ENCODE peak calls at places on chromosomes 3 and 15, in seven cellular contexts. Y is endothelial cell, Z is HFFc6, K is neural crest cell, F is iPS DF 19.7, W is mesothelial cell of epicardium, U is NCI-H1048. H is an unnamed sample.

GRCh38 chr3:35524851-35525250 is 114.5 kb upstream of the ARPP21 start:
- DNase-seq in F (no peak), K (no peak), Y (no peak), Z (no peak), U (no peak), W (no peak), H (no peak)

GRCh38 chr3:10337323-10338163 is 16.6 kb upstream of the SEC13 start:
- DNase-seq in K (no peak), F (no peak), Z (no peak), U (no peak), W (no peak), Y (no peak), H (no peak)

GRCh38 chr15:48394172-48394571 is 62.9 kb downstream of the DUT start:
- DNase-seq in Z (no peak), Y (no peak), F (no peak), W (no peak), U (no peak), K (no peak), H (no peak)

GRCh38 chr3:195176776-195177175 is 94.2 kb downstream of the XXYLT1 start:
- DNase-seq in Y (no peak), K (no peak), Z (no peak), W (no peak), F (no peak), U (no peak), H (no peak)

GRCh38 chr3:171228228-171228627 is 201.7 kb upstream of the SLC2A2 start:
- DNase-seq in U (no peak), Z (no peak), K (no peak), Y (no peak), F (no peak), W (no peak), H (no peak)

GRCh38 chr3:123871946-123872345 is 12.2 kb downstream of the MYLK start:
- DNase-seq in W (no peak), F (no peak), K (no peak), Z (no peak), U (no peak), Y (no peak), H (no peak)

GRCh38 chr3:126540342-126540849 is 16.4 kb downstream of the CHST13 start:
- DNase-seq in U (no peak), Z (peak; percentile 97), W (no peak), K (no peak), F (no peak), Y (no peak), H (no peak)

GRCh38 chr3:105444725-105445124 is 78.0 kb downstream of the ALCAM start:
- DNase-seq in Z (peak; percentile 23), F (no peak), W (no peak), K (no peak), U (no peak), Y (no peak), H (no peak)

GRCh38 chr15:53307952-53308624 is 451.4 kb downstream of the WDR72 start:
- DNase-seq in W (no peak), Y (no peak), K (no peak), Z (no peak), F (no peak), U (no peak), H (no peak)

GRCh38 chr3:9422712-9423424 is 25.5 kb downstream of the SETD5 start:
- DNase-seq in K (peak; percentile 14), W (peak; percentile 35), U (peak; percentile 86), Z (peak; percentile 95), Y (peak; percentile 27), F (peak; percentile 25), H (peak; percentile 49)

GRCh38 chr3:190877925-190878324 is 15.4 kb upstream of the GMNC start:
- DNase-seq in W (no peak), Y (no peak), K (no peak), Z (no peak), U (no peak), F (no peak), H (no peak)

GRCh38 chr15:67719330-67719959 is 105.9 kb upstream of the SKOR1 start:
- DNase-seq in Y (no peak), U (no peak), Z (no peak), F (no peak), K (no peak), W (no peak), H (no peak)

GRCh38 chr3:57029924-57030323 is 30.5 kb upstream of the SPATA12 start:
- DNase-seq in F (no peak), W (no peak), Z (no peak), K (no peak), U (no peak), Y (no peak), H (no peak)